ENCODE peak calls at places on chromosomes 7 and 10, in eight cellular contexts. N is stimulated activated CD8-positive, alpha-beta memory T cell treated with anti-CD3 and anti-CD28 coated beads, Interleukin-4, amount 100 ng/mL, for 24 hours; R is NCI-H748 treated with DMSO at 0.1 percent for 48 hours; V is uterus; I is AG09319; S is natural killer cell; O is effector CD4-positive, alpha-beta T cell; C is activated gamma-delta T cell treated with Interleukin-2 at 50 U/mL for 16 hours. M is an unnamed sample.

GRCh38 chr7:135923700-135924261 is 53.4 kb downstream of the MTPN start:
- DNase-seq in N (no peak), R (no peak), V (no peak), I (peak; percentile 59), S (no peak), O (no peak), C (no peak), M (no peak)

GRCh38 chr10:31599626-31600504 is 280.8 kb downstream of the ZEB1 start:
- DNase-seq in N (no peak), R (no peak), V (no peak), I (no peak), S (no peak), O (no peak), C (no peak), M (no peak)

GRCh38 chr10:60817135-60817805 is 39.0 kb downstream of the CDK1 start:
- DNase-seq in N (no peak), R (no peak), V (no peak), I (no peak), S (no peak), O (no peak), C (no peak), M (no peak)

GRCh38 chr7:105589221-105590077 is 8.2 kb upstream of the EFCAB10 start:
- DNase-seq in N (peak; percentile 19), R (peak; percentile 66), V (peak; percentile 27), I (peak; percentile 61), S (no peak), O (peak; percentile 20), C (peak; percentile 42), M (peak; percentile 22)

GRCh38 chr10:27747096-27747451 is 1.5 kb upstream of the MKX start:
- DNase-seq in N (no peak), R (no peak), V (no peak), I (no peak), S (no peak), O (no peak), C (no peak), M (peak; percentile 8)

GRCh38 chr10:100209303-100209702 is 20.1 kb downstream of the CHUK start:
- DNase-seq in N (no peak), R (no peak), V (no peak), I (no peak), S (no peak), O (no peak), C (no peak), M (no peak)

GRCh38 chr7:120997902-120998301 is 9.4 kb downstream of the CPED1 start:
- DNase-seq in N (no peak), R (no peak), V (no peak), I (no peak), S (no peak), O (no peak), C (no peak), M (no peak)

GRCh38 chr7:108234981-108235450 is 104.9 kb upstream of the LAMB4 start:
- DNase-seq in N (no peak), R (no peak), V (no peak), I (no peak), S (no peak), O (no peak), C (no peak), M (no peak)

GRCh38 chr7:158959021-158959717 is 102.8 kb downstream of the DYNC2I1 start:
- DNase-seq in N (no peak), R (no peak), V (no peak), I (no peak), S (no peak), O (no peak), C (no peak), M (no peak)

GRCh38 chr10:79046991-79047874 is 21.5 kb upstream of the ZMIZ1 start:
- DNase-seq in N (no peak), R (no peak), V (peak; percentile 11), I (no peak), S (no peak), O (no peak), C (no peak), M (no peak)

GRCh38 chr10:65340340-65340739 is 1585.5 kb upstream of the LRRTM3 start:
- DNase-seq in N (no peak), R (no peak), V (no peak), I (no peak), S (no peak), O (no peak), C (no peak), M (no peak)

GRCh38 chr10:46524471-46525176 is 31.8 kb downstream of the GPRIN2 start:
- DNase-seq in N (no peak), R (no peak), V (peak; percentile 10), I (no peak), S (no peak), O (no peak), C (no peak), M (no peak)

GRCh38 chr10:95788830-95789229 is 32.9 kb downstream of the ENTPD1 start:
- DNase-seq in N (no peak), R (no peak), V (no peak), I (no peak), S (no peak), O (no peak), C (no peak), M (no peak)

GRCh38 chr7:79988642-79989041 is 146.0 kb upstream of the GNAI1 start:
- DNase-seq in N (no peak), R (no peak), V (no peak), I (no peak), S (no peak), O (no peak), C (no peak), M (no peak)

GRCh38 chr10:27157150-27157549 is 2.0 kb downstream of the MASTL start:
- DNase-seq in N (no peak), R (no peak), V (no peak), I (no peak), S (no peak), O (no peak), C (no peak), M (no peak)

GRCh38 chr10:123607386-123607785 is 58.8 kb upstream of the GPR26 start:
- DNase-seq in N (no peak), R (no peak), V (no peak), I (no peak), S (no peak), O (no peak), C (no peak), M (no peak)

GRCh38 chr7:142964502-142965246 is 2.5 kb upstream of the KEL start:
- DNase-seq in N (no peak), R (no peak), V (no peak), I (no peak), S (no peak), O (no peak), C (no peak), M (no peak)

GRCh38 chr10:30017576-30017975 is 41.8 kb downstream of the JCAD start:
- DNase-seq in N (no peak), R (no peak), V (no peak), I (no peak), S (no peak), O (no peak), C (no peak), M (no peak)

GRCh38 chr10:79449181-79450146 is 4.0 kb upstream of the ZCCHC24 start:
- DNase-seq in N (no peak), R (no peak), V (no peak), I (no peak), S (no peak), O (no peak), C (no peak), M (no peak)

GRCh38 chr10:70539471-70539870 is 60.9 kb downstream of the PALD1 start:
- DNase-seq in N (no peak), R (no peak), V (no peak), I (no peak), S (no peak), O (no peak), C (no peak), M (no peak)

GRCh38 chr7:92669616-92670153 is 79.5 kb upstream of the FAM133B start:
- DNase-seq in N (no peak), R (no peak), V (no peak), I (no peak), S (no peak), O (no peak), C (no peak), M (no peak)

GRCh38 chr10:95242581-95243317 is 48.1 kb downstream of the PDLIM1 start:
- DNase-seq in N (no peak), R (peak; percentile 19), V (no peak), I (no peak), S (no peak), O (no peak), C (no peak), M (no peak)